ENCODE peak calls at places on chromosomes 4 and X, in six cellular contexts. V is body of pancreas, I is transverse colon, C is fibroblast of lung, H is mesendoderm, O is SJSA1. G is an unnamed sample.

GRCh38 chr4:1244081-1244977 is 4.6 kb downstream of the CTBP1 start:
- DNase-seq in V (no peak), O (no peak), I (peak; percentile 16), C (no peak), H (no peak), G (no peak)

GRCh38 chr4:22869235-22869634 is 176.5 kb downstream of the GBA3 start:
- DNase-seq in I (no peak), C (no peak), O (no peak), H (peak; percentile 47), V (no peak), G (no peak)

GRCh38 chr4:7282786-7283185 is 90.4 kb downstream of the SORCS2 start:
- DNase-seq in V (no peak), O (no peak), C (no peak), H (no peak), I (no peak), G (no peak)

GRCh38 chrX:129961180-129962083 is 21.0 kb upstream of the BCORL1 start:
- DNase-seq in C (peak; percentile 20), H (peak; percentile 81), O (peak; percentile 33), V (peak; percentile 80), I (peak; percentile 85), G (peak; percentile 34)

GRCh38 chr4:129254126-129254525 is 158.2 kb downstream of the C4orf33 start:
- DNase-seq in O (no peak), V (no peak), H (no peak), I (no peak), C (peak; percentile 20), G (no peak)

GRCh38 chr4:80116516-80116915 is 43.5 kb upstream of the ANTXR2 start:
- DNase-seq in H (no peak), C (no peak), O (no peak), V (no peak), I (no peak), G (no peak)

GRCh38 chrX:103585421-103586313 is at the start of gene TCEAL4:
- DNase-seq in H (peak; percentile 40), C (peak; percentile 12), O (peak; percentile 18), V (peak; percentile 64), I (peak; percentile 68), G (peak; percentile 63)

GRCh38 chr4:54101190-54102041 is 1.5 kb downstream of the GSX2 start:
- DNase-seq in H (peak; percentile 23), V (no peak), C (no peak), O (no peak), I (no peak), G (no peak)

GRCh38 chrX:71910526-71911022 is at the start of gene NHSL2:
- DNase-seq in V (no peak), C (peak; percentile 56), I (no peak), O (no peak), H (peak; percentile 66), G (peak; percentile 19)

GRCh38 chr4:184807261-184807660 is 18.5 kb downstream of the ACSL1 start:
- DNase-seq in H (no peak), I (no peak), C (peak; percentile 22), O (no peak), V (peak; percentile 30), G (no peak)

GRCh38 chrX:151359931-151360871 is 36.8 kb upstream of the VMA21 start:
- DNase-seq in C (no peak), I (no peak), O (peak; percentile 5), V (peak; percentile 40), H (peak; percentile 54), G (no peak)

GRCh38 chr4:109879081-109879480 is 31.2 kb downstream of the LRIT3 start:
- DNase-seq in O (no peak), C (no peak), V (peak; percentile 74), I (no peak), H (no peak), G (no peak)

GRCh38 chr4:169225058-169225751 is 45.6 kb downstream of the SH3RF1 start:
- DNase-seq in V (no peak), I (no peak), O (peak; percentile 86), H (peak; percentile 50), C (peak; percentile 98), G (no peak)

GRCh38 chr4:126358041-126358440 is 1043.3 kb downstream of the FAT4 start:
- DNase-seq in H (no peak), V (no peak), C (no peak), I (no peak), O (no peak), G (no peak)

GRCh38 chrX:2698604-2699003 is 7.5 kb downstream of the CD99 start:
- DNase-seq in O (no peak), I (no peak), C (no peak), V (no peak), H (no peak), G (no peak)

GRCh38 chrX:21658152-21658737 is at the start of gene KLHL34:
- DNase-seq in O (no peak), I (peak; percentile 8), V (no peak), C (no peak), H (no peak), G (no peak)

GRCh38 chr4:105215609-105216313 is 69.1 kb downstream of the TET2 start:
- DNase-seq in C (peak; percentile 60), O (peak; percentile 49), H (no peak), V (no peak), I (no peak), G (no peak)

GRCh38 chr4:70706516-70706915 is 15.2 kb upstream of the RUFY3 start:
- DNase-seq in H (no peak), I (no peak), C (peak; percentile 24), V (no peak), O (peak; percentile 18), G (no peak)

GRCh38 chr4:13483142-13484044 is 747 bp downstream of the RAB28 start:
- DNase-seq in V (no peak), I (peak; percentile 36), H (peak; percentile 86), C (peak; percentile 85), O (peak; percentile 61), G (peak; percentile 54)

GRCh38 chrX:20270557-20270880 is 3.8 kb upstream of the RPS6KA3 start:
- DNase-seq in I (no peak), H (no peak), V (no peak), C (no peak), O (no peak), G (no peak)

GRCh38 chr4:8731364-8731763 is 138.8 kb downstream of the CPZ start:
- DNase-seq in I (peak; percentile 5), O (no peak), C (no peak), H (no peak), V (no peak), G (no peak)

GRCh38 chr4:2910409-2910808 is 52.8 kb downstream of the NOP14 start:
- DNase-seq in C (no peak), H (peak; percentile 33), V (no peak), O (no peak), I (no peak), G (no peak)

GRCh38 chr4:2915789-2916188 is 47.4 kb downstream of the NOP14 start:
- DNase-seq in V (no peak), H (no peak), I (no peak), O (no peak), C (no peak), G (no peak)

GRCh38 chr4:2913168-2913567 is 50.0 kb downstream of the NOP14 start:
- DNase-seq in I (no peak), H (no peak), O (no peak), C (no peak), V (no peak), G (no peak)

GRCh38 chr4:2911868-2912267 is 51.3 kb downstream of the NOP14 start:
- DNase-seq in O (no peak), C (no peak), V (no peak), H (no peak), I (no peak), G (no peak)

GRCh38 chr4:2914220-2915126 is 48.7 kb downstream of the NOP14 start:
- DNase-seq in C (no peak), O (no peak), V (no peak), I (no peak), H (no peak), G (no peak)
- H3K36me3 ChIP-seq in C (peaks cover 13% of the 10 kb centered on the region), O (peaks cover 4% of the 10 kb centered on the region), V (peaks cover 15% of the 10 kb centered on the region), I (no peaks in the 10 kb centered on the region), H (peaks cover 3% of the 10 kb centered on the region), G (peaks cover 2% of the 10 kb centered on the region)

GRCh38 chr4:183636923-183637322 is 22.1 kb downstream of the RWDD4 start:
- DNase-seq in C (peak; percentile 79), V (peak; percentile 41), H (no peak), O (no peak), I (no peak), G (peak; percentile 85)
- H3K4me3 ChIP-seq in C (no peak overlapping the region), V (no peak overlapping the region), H (no peak overlapping the region), O (peak overlapping the region; percentile 17), I (peak overlapping the region; percentile 44), G (no peak overlapping the region)

GRCh38 chrX:11111947-11112346 is 815 bp downstream of the HCCS start:
- DNase-seq in C (no peak), V (no peak), O (no peak), H (no peak), I (peak; percentile 17), G (no peak)
- H3K27me3 ChIP-seq in C (no peaks in the 10 kb centered on the region), V (no peaks in the 10 kb centered on the region), O (no peaks in the 10 kb centered on the region), H (no peaks in the 10 kb centered on the region), I (no peaks in the 10 kb centered on the region), G (no peaks in the 10 kb centered on the region)

DNA sequence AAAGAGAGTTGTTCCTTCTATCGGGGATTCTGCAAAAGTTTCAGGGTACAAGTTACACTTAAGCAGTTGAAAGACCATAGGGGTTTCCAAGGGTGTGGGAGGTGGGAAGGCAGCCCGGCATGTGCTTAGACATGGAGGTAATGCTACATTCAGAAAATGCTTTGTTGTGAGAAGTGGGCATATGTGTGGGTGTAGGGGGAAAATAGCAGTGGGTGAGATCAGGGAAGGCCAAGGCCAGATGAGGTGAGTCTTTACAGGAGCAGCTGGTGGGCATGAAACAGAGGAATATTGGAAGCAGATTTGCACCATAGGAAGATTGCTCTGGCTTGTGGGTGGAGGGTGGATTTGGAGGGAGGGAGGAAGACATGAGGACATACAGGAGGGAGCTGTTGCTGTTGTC is 8.3 kb downstream of the CYTL1 start:
- DNase-seq in H (no peak), I (no peak), V (no peak), O (no peak), C (no peak), G (no peak)
- H3K36me3 ChIP-seq in H (no peaks in the 10 kb centered on the region), I (no peaks in the 10 kb centered on the region), V (no peaks in the 10 kb centered on the region), O (no peaks in the 10 kb centered on the region), C (no peaks in the 10 kb centered on the region), G (no peaks in the 10 kb centered on the region)

GRCh38 chrX:16822723-16823122 is 36.5 kb downstream of the TXLNG start:
- DNase-seq in I (no peak), H (no peak), V (no peak), C (peak; percentile 83), O (peak; percentile 30), G (peak; percentile 48)
- H3K4me3 ChIP-seq in I (no peak overlapping the region), H (no peak overlapping the region), V (no peak overlapping the region), C (no peak overlapping the region), O (no peak overlapping the region), G (no peak overlapping the region)

GRCh38 chrX:97594825-97595224 is 711.1 kb downstream of the RPA4 start:
- DNase-seq in C (no peak), I (no peak), V (peak; percentile 16), H (no peak), O (no peak), G (no peak)

GRCh38 chrX:97602465-97603258 is 719.0 kb downstream of the RPA4 start:
- DNase-seq in O (no peak), V (no peak), C (no peak), I (no peak), H (no peak), G (no peak)

GRCh38 chrX:97597954-97598353 is 714.2 kb downstream of the RPA4 start:
- DNase-seq in H (peak; percentile 78), O (no peak), I (no peak), V (no peak), C (no peak), G (no peak)
- H3K27me3 ChIP-seq in H (no peaks in the 10 kb centered on the region), O (no peaks in the 10 kb centered on the region), I (no peaks in the 10 kb centered on the region), V (no peaks in the 10 kb centered on the region), C (no peaks in the 10 kb centered on the region), G (no peaks in the 10 kb centered on the region)

GRCh38 chr4:2946812-2947600 is 16.2 kb downstream of the NOP14 start:
- DNase-seq in H (no peak), V (no peak), I (no peak), C (peak; percentile 66), O (no peak), G (no peak)
- H3K36me3 ChIP-seq in H (peaks cover 30% of the 10 kb centered on the region), V (peaks cover 60% of the 10 kb centered on the region), I (peaks cover 5% of the 10 kb centered on the region), C (peaks cover 40% of the 10 kb centered on the region), O (peaks cover 42% of the 10 kb centered on the region), G (peaks cover 60% of the 10 kb centered on the region)